ENCODE peak calls at places on chromosomes 5 and 9, in six cellular contexts. A is IMR-90, X is GM12878, Q is SK-N-SH, O is K562, Y is H1. Z is an unnamed sample.

GRCh38 chr9:83598487-83598886 is 24.5 kb upstream of the IDNK start:
- DNase-seq in A (peak; percentile 7), X (no peak), Q (no peak), O (no peak), Y (no peak), Z (peak; percentile 66)

GRCh38 chr9:8871796-8872470 is 1072.4 kb upstream of the DMAC1 start:
- DNase-seq in A (no peak), X (no peak), Q (no peak), O (no peak), Y (no peak), Z (no peak)

GRCh38 chr5:435961-436640 is 6.9 kb upstream of the EXOC3 start:
- DNase-seq in A (peak; percentile 30), X (no peak), Q (peak; percentile 61), O (no peak), Y (no peak), Z (peak; percentile 25)

GRCh38 chr5:54702470-54702869 is 184.9 kb downstream of the SNX18 start:
- DNase-seq in A (peak; percentile 9), X (no peak), Q (no peak), O (no peak), Y (no peak), Z (no peak)

GRCh38 chr9:16824545-16825041 is 45.9 kb downstream of the BNC2 start:
- DNase-seq in A (peak; percentile 85), X (no peak), Q (peak; percentile 39), O (no peak), Y (no peak), Z (no peak)

GRCh38 chr5:32574540-32575175 is 10.7 kb upstream of the SUB1 start:
- DNase-seq in A (no peak), X (no peak), Q (no peak), O (no peak), Y (no peak), Z (peak; percentile 99)

GRCh38 chr9:35856206-35856605 is 14.0 kb downstream of the OR13J1 start:
- DNase-seq in A (no peak), X (no peak), Q (no peak), O (no peak), Y (no peak), Z (no peak)

GRCh38 chr9:22111176-22111870 is 102.2 kb upstream of the CDKN2B start:
- DNase-seq in A (peak; percentile 38), X (no peak), Q (no peak), O (no peak), Y (no peak), Z (no peak)

GRCh38 chr5:177128551-177128976 is 5.0 kb upstream of the NSD1 start:
- DNase-seq in A (no peak), X (no peak), Q (no peak), O (no peak), Y (no peak), Z (no peak)

GRCh38 chr9:107627771-107628170 is 138.2 kb upstream of the KLF4 start:
- DNase-seq in A (no peak), X (no peak), Q (no peak), O (no peak), Y (no peak), Z (no peak)

GRCh38 chr9:136624184-136624951 is 38.3 kb upstream of the EGFL7 start:
- DNase-seq in A (no peak), X (no peak), Q (no peak), O (no peak), Y (no peak), Z (no peak)

GRCh38 chr9:128438343-128439109 is 17.3 kb upstream of the ODF2 start:
- DNase-seq in A (peak; percentile 67), X (no peak), Q (peak; percentile 93), O (peak; percentile 87), Y (peak; percentile 79), Z (peak; percentile 68)

GRCh38 chr5:43309122-43309521 is 4.1 kb downstream of the HMGCS1 start:
- DNase-seq in A (no peak), X (no peak), Q (no peak), O (no peak), Y (no peak), Z (no peak)

GRCh38 chr9:16069671-16070586 is 517.1 kb downstream of the CCDC171 start:
- DNase-seq in A (peak; percentile 67), X (no peak), Q (no peak), O (no peak), Y (no peak), Z (no peak)

GRCh38 chr5:30894811-30895210 is 298.7 kb upstream of the CDH6 start:
- DNase-seq in A (peak; percentile 89), X (no peak), Q (no peak), O (no peak), Y (no peak), Z (no peak)

GRCh38 chr9:5866685-5867084 is 24.0 kb upstream of the MLANA start:
- DNase-seq in A (no peak), X (no peak), Q (no peak), O (no peak), Y (no peak), Z (no peak)

GRCh38 chr9:72132052-72132451 is 17.2 kb upstream of the GDA start:
- DNase-seq in A (no peak), X (no peak), Q (no peak), O (no peak), Y (no peak), Z (no peak)

GRCh38 chr5:392431-392988 is 50.5 kb upstream of the EXOC3 start:
- DNase-seq in A (peak; percentile 58), X (peak; percentile 95), Q (no peak), O (no peak), Y (no peak), Z (no peak)

GRCh38 chr5:93915142-93915553 is 173.7 kb upstream of the POU5F2 start:
- DNase-seq in A (peak; percentile 73), X (peak; percentile 5), Q (no peak), O (peak; percentile 48), Y (no peak), Z (peak; percentile 50)

GRCh38 chr9:107239474-107239873 is 43.6 kb upstream of the RAD23B start:
- DNase-seq in A (peak; percentile 48), X (no peak), Q (no peak), O (peak; percentile 19), Y (no peak), Z (peak; percentile 44)

GRCh38 chr5:80884086-80884813 is 75.9 kb upstream of the RASGRF2 start:
- DNase-seq in A (no peak), X (no peak), Q (no peak), O (no peak), Y (no peak), Z (no peak)

GRCh38 chr5:111653408-111653807 is 103.6 kb downstream of the NREP start:
- DNase-seq in A (no peak), X (no peak), Q (no peak), O (no peak), Y (no peak), Z (no peak)

GRCh38 chr5:134112726-134113571 is 1.5 kb upstream of the TCF7 start:
- DNase-seq in A (no peak), X (no peak), Q (no peak), O (no peak), Y (no peak), Z (no peak)

GRCh38 chr5:134113572-134113907 is 941 bp upstream of the TCF7 start:
- DNase-seq in A (no peak), X (no peak), Q (no peak), O (no peak), Y (no peak), Z (no peak)

GRCh38 chr5:134115806-134116175 is 1.3 kb downstream of the TCF7 start:
- DNase-seq in A (no peak), X (no peak), Q (peak; percentile 62), O (no peak), Y (no peak), Z (no peak)

GRCh38 chr5:134114886-134115805 is 665 bp downstream of the TCF7 start:
- DNase-seq in A (no peak), X (no peak), Q (peak; percentile 84), O (peak; percentile 64), Y (no peak), Z (peak; percentile 32)

DNA sequence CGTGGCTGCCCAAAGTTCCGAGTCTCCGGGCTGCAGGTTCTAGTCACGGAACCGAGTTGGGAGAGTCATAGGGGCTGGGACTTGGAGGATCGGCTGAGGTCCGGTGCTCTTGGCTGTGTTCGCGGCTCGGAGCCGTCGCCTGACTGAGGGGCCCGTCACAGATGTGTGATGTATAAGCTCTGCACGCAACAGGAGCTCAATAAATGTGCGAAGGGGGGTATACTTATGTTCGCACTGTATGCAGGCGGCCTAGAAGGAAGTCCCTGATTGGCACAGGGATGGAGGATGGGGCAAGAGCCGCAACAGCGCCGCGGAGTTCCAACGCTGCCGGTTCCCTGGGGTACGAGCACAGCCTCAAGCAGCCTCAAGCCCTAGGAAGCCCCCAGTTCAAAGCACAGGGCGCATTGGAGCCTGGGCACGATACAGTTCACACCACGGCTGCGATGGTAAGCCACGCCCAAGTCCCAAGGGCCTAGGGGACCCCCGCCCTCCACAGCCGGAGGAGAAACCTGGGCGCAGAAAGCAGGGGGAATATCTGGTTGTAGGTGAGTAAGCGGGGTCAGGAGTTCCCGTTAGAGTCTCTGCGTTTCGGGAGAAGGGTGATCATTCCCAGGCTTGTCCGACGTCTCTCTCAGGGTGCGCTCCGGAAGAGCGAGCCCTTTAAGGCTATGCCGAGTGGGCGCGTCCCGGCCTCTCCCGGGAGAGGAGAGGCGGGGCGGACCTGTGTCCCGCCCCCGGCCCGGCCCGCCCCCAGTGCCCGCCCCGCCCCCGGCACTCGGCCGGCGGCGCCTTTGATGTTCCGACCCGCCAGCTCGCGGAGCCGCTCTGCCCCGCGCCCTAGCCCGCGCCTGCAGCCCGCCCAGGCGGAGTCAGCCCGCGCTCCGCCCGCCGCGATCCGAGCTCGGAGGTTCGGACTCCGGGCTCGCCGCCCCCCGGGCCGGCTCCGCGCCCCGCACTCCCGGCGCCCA is at the start of gene TCF7:
- DNase-seq in A (peak; percentile 71), X (no peak), Q (peak; percentile 99), O (peak; percentile 83), Y (peak; percentile 59), Z (peak; percentile 68)
- TF ChIP-seq CTCF in A (no peak), X (no peak), Q (no peak), O (no peak), Y (no peak), Z (no peak)

GRCh38 chr5:139649082-139649991 is 1.2 kb downstream of the CXXC5 start:
- DNase-seq in A (no peak), X (no peak), Q (peak; percentile 65), O (peak; percentile 64), Y (no peak), Z (no peak)
- H3K9ac ChIP-seq in A (peak overlapping the region; percentile 77), X (peak overlapping the region; percentile 95), Q (peak overlapping the region; percentile 85), O (peak overlapping the region; percentile 94), Y (peak overlapping the region; percentile 62), Z (peak overlapping the region; percentile 79)

GRCh38 chr5:114524221-114524620 is 162.4 kb downstream of the KCNN2 start:
- DNase-seq in A (no peak), X (no peak), Q (no peak), O (no peak), Y (no peak), Z (no peak)
- TF ChIP-seq USF2 in A (no peak), X (no peak), Q (no peak), O (no peak), Y (no peak), Z (no peak)

GRCh38 chr5:92565673-92566072 is 1015.3 kb downstream of the NR2F1-AS1 start:
- DNase-seq in A (no peak), X (no peak), Q (no peak), O (no peak), Y (no peak), Z (no peak)

GRCh38 chr5:92574023-92574422 is 1007.0 kb downstream of the NR2F1-AS1 start:
- DNase-seq in A (no peak), X (no peak), Q (no peak), O (no peak), Y (no peak), Z (no peak)

GRCh38 chr5:92567831-92568450 is 1013.1 kb downstream of the NR2F1-AS1 start:
- DNase-seq in A (no peak), X (no peak), Q (no peak), O (no peak), Y (no peak), Z (no peak)

GRCh38 chr5:92566113-92566767 is 1014.8 kb downstream of the NR2F1-AS1 start:
- DNase-seq in A (no peak), X (no peak), Q (no peak), O (no peak), Y (no peak), Z (no peak)

GRCh38 chr5:92568522-92568921 is 1012.5 kb downstream of the NR2F1-AS1 start:
- DNase-seq in A (no peak), X (no peak), Q (no peak), O (no peak), Y (no peak), Z (no peak)
- TF ChIP-seq CTCF in A (no peak), X (no peak), Q (no peak), O (no peak), Y (no peak), Z (no peak)